ENCODE peak calls at places on chromosomes 7 and 10, in four cellular contexts. R, M, P and W are unnamed samples.

GRCh38 chr7:44791278-44792219 is 4.9 kb upstream of the PPIA start:
- DNase-seq in R (no peak), M (no peak), P (no peak), W (peak; percentile 73)

GRCh38 chr10:22158426-22158825 is 59.4 kb downstream of the EBLN1 start:
- DNase-seq in R (no peak), M (no peak), P (no peak), W (no peak)

GRCh38 chr10:127346604-127347003 is 150.2 kb upstream of the INSYN2A start:
- DNase-seq in R (no peak), M (no peak), P (no peak), W (no peak)

GRCh38 chr10:58981846-58982245 is 194.6 kb upstream of the PHYHIPL start:
- DNase-seq in R (no peak), M (no peak), P (no peak), W (no peak)

GRCh38 chr7:65441010-65441409 is 67.4 kb downstream of the ZNF92 start:
- DNase-seq in R (no peak), M (no peak), P (no peak), W (peak; percentile 45)

GRCh38 chr7:148871551-148871950 is 12.5 kb downstream of the EZH2 start:
- DNase-seq in R (no peak), M (no peak), P (no peak), W (no peak)

GRCh38 chr7:55065511-55066229 is 46.9 kb downstream of the EGFR start:
- DNase-seq in R (no peak), M (peak; percentile 38), P (no peak), W (peak; percentile 94)

GRCh38 chr10:12564173-12564572 is 214.8 kb downstream of the CAMK1D start:
- DNase-seq in R (no peak), M (no peak), P (no peak), W (peak; percentile 49)

GRCh38 chr7:73742753-73743641 is 4.4 kb upstream of the ABHD11 start:
- DNase-seq in R (no peak), M (no peak), P (peak; percentile 92), W (no peak)
- TF ChIP-seq CHD1 in R (no peak), M (no peak), P (no peak), W (no peak)

GRCh38 chr7:24703296-24703695 is 54.0 kb downstream of the GSDME start:
- DNase-seq in R (no peak), M (no peak), P (no peak), W (no peak)
- TF ChIP-seq CHD1 in R (no peak), M (no peak), P (no peak), W (no peak)

GRCh38 chr7:74376256-74377036 is 77.3 kb upstream of the GTF2IRD1 start:
- DNase-seq in R (no peak), M (no peak), P (no peak), W (no peak)

GRCh38 chr7:74379938-74380337 is 73.8 kb upstream of the GTF2IRD1 start:
- DNase-seq in R (peak; percentile 6), M (no peak), P (no peak), W (no peak)

GRCh38 chr7:74375726-74376220 is 77.9 kb upstream of the GTF2IRD1 start:
- DNase-seq in R (no peak), M (no peak), P (no peak), W (no peak)

DNA sequence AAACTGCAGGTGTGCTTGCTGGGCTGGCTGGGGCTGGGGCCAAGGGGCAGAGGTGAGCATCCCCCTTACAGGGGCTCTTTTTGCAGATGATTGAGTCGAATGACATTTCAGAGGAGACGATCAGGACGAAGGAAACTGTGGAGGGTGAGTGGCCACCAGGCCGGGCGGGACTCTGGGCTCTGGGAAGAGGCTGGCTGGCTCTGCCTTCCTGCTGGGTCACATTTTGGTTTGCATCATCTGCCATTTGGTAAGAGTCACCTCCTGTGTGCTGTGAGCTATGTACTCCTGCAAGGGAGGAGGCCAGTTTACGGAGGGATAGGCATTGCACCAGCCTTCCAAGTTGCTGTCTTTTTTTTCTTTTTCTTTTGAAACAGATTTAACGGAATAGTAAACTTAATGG is 73.0 kb upstream of the GTF2IRD1 start:
- DNase-seq in R (peak; percentile 22), M (no peak), P (no peak), W (no peak)
- TF ChIP-seq CHD1 in R (no peak), M (no peak), P (no peak), W (no peak)

GRCh38 chr10:36301139-36301538 is 659.0 kb upstream of the FZD8 start:
- DNase-seq in R (no peak), M (no peak), P (no peak), W (no peak)

GRCh38 chr10:36301539-36301938 is 659.4 kb upstream of the FZD8 start:
- DNase-seq in R (no peak), M (no peak), P (no peak), W (no peak)

GRCh38 chr10:36302086-36302485 is 660.0 kb upstream of the FZD8 start:
- DNase-seq in R (no peak), M (no peak), P (no peak), W (no peak)

GRCh38 chr10:36303896-36304295 is 661.8 kb upstream of the FZD8 start:
- DNase-seq in R (no peak), M (no peak), P (no peak), W (no peak)
- TF ChIP-seq CHD1 in R (no peak), M (no peak), P (no peak), W (no peak)

GRCh38 chr10:119049361-119049760 is 19.8 kb downstream of the NANOS1 start:
- DNase-seq in R (no peak), M (no peak), P (no peak), W (no peak)
- TF ChIP-seq CHD1 in R (no peak), M (no peak), P (no peak), W (no peak)

DNA sequence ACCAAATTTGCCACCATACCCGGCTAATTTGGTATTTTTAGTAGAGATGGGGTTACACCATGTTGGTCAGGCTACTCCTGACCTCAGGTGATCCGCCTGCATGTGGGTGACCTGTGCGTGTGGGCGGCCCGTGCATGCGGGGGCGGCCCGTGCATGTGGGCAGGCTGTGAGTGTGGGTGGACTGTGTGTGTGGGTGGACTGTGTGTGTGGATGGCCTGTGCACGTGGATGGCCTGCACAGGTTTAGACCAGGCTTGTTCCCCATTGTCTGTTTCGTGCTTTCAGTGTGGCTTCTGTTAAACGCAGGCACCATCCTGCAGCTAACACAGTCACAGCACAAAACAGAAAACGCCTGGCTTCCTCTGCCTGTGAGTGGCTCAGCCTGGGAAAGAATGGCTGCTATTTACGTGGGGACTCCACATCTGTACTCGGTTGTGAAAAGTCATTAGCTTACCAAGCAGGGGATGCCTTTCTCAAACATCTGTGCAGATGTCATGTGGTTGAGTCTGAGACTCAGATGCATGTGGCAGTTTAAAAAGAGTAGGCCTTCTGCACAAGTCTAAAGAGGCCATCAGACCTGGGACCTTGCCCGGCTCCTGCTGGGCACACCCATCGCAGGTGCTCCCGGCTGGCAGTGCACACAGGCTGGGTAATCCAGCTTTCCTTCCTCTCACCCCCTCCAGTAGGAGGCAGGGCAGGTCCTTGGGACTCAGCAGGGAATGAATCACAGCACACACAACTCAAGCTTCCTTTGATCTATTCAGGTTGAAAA is 91.6 kb downstream of the COBL start:
- DNase-seq in R (peak; percentile 20), M (no peak), P (peak; percentile 31), W (no peak)
- TF ChIP-seq CHD1 in R (no peak), M (no peak), P (no peak), W (no peak)